ENCODE peak calls at places on chromosomes 7 and 10, in seven cellular contexts. O is activated effector memory CD4-positive, alpha-beta T cell treated with Interleukin-2 at 50 U/mL for 16 hours; V is NCI-H226; P is activated T-helper 9 cell treated with anti-CD3 and anti-CD28 coated beads, Interleukin-2, amount 50 U/mL, for 16 hours; X is GM12891; L is stimulated activated naive CD8-positive, alpha-beta T cell treated with anti-CD3 and anti-CD28 coated beads, Interleukin-15, amount 100 ng/mL, for 72 hours; R is A549. Q is an unnamed sample.

GRCh38 chr7:157309990-157310668 is 26.7 kb upstream of the DNAJB6 start:
- DNase-seq in V (peak; percentile 98), P (no peak), R (peak; percentile 67), X (no peak), L (no peak), O (no peak), Q (peak; percentile 49)

GRCh38 chr10:33695536-33695935 is 361.1 kb upstream of the NRP1 start:
- DNase-seq in V (no peak), O (no peak), X (no peak), P (no peak), L (no peak), R (no peak), Q (no peak)

GRCh38 chr10:50540069-50540825 is 83.5 kb downstream of the SGMS1 start:
- DNase-seq in L (peak; percentile 58), V (no peak), P (no peak), R (no peak), X (no peak), O (no peak), Q (no peak)

GRCh38 chr7:155368894-155369600 is 71.4 kb downstream of the INSIG1 start:
- DNase-seq in L (no peak), X (no peak), O (no peak), P (no peak), R (no peak), V (no peak), Q (no peak)

GRCh38 chr7:4282434-4283223 is 399.5 kb upstream of the FOXK1 start:
- DNase-seq in O (no peak), R (peak; percentile 69), L (no peak), V (peak; percentile 98), P (no peak), X (no peak), Q (no peak)

GRCh38 chr10:47238331-47239095 is 61.5 kb upstream of the GDF10 start:
- DNase-seq in R (no peak), O (no peak), V (no peak), L (no peak), X (no peak), P (no peak), Q (no peak)

GRCh38 chr7:29102554-29103151 is 43.7 kb downstream of the CPVL start:
- DNase-seq in L (peak; percentile 30), O (no peak), X (no peak), P (peak; percentile 8), V (peak; percentile 58), R (peak; percentile 13), Q (peak; percentile 80)

GRCh38 chr7:107213193-107213788 is 44.5 kb downstream of the HBP1 start:
- DNase-seq in R (no peak), L (no peak), X (no peak), P (no peak), V (no peak), O (no peak), Q (no peak)

GRCh38 chr10:131726460-131726861 is 174.3 kb upstream of the PPP2R2D start:
- DNase-seq in X (no peak), R (no peak), O (no peak), V (no peak), L (no peak), P (no peak), Q (peak; percentile 26)

GRCh38 chr7:80859272-80859970 is 59.4 kb downstream of the SEMA3C start:
- DNase-seq in X (no peak), O (no peak), V (no peak), P (no peak), L (no peak), R (no peak), Q (peak; percentile 8)

GRCh38 chr7:93015193-93016084 is 102.3 kb downstream of the SAMD9 start:
- DNase-seq in O (no peak), R (no peak), P (no peak), L (no peak), V (peak; percentile 14), X (no peak), Q (no peak)

Q was measured in HAP-1.